ENCODE peak calls at places on chromosomes 11 and 22, in six cellular contexts. S is kidney, D is lower lobe of right lung, U is pancreas, W is SK-N-SH, L is thoracic aorta. E is an unnamed sample.

GRCh38 chr11:110349109-110349996 is 52.9 kb upstream of the RDX start:
- DNase-seq in L (no peak), W (no peak), D (no peak), U (no peak), S (no peak), E (no peak)

GRCh38 chr11:102950622-102951081 is 4.9 kb downstream of the MMP13 start:
- DNase-seq in U (no peak), W (no peak), L (no peak), D (no peak), S (no peak), E (no peak)

GRCh38 chr11:69232821-69233760 is 60.9 kb upstream of the MYEOV start:
- DNase-seq in W (no peak), L (no peak), D (no peak), S (peak; percentile 52), U (peak; percentile 46), E (no peak)

GRCh38 chr11:87063982-87064381 is 26.2 kb downstream of the TMEM135 start:
- DNase-seq in W (no peak), L (no peak), D (no peak), S (no peak), U (no peak), E (no peak)

GRCh38 chr11:75261474-75261847 is 20.9 kb downstream of the TPBGL start:
- DNase-seq in W (no peak), U (peak; percentile 48), L (no peak), S (no peak), D (no peak), E (no peak)

GRCh38 chr22:19853879-19854777 is 546 bp downstream of the GNB1L start:
- DNase-seq in W (no peak), D (peak; percentile 53), U (peak; percentile 60), L (no peak), S (peak; percentile 58), E (no peak)

GRCh38 chr11:128213461-128213860 is 373.9 kb downstream of the ETS1 start:
- DNase-seq in S (no peak), D (no peak), U (no peak), W (no peak), L (no peak), E (no peak)

GRCh38 chr22:25564979-25565677 is 653 bp downstream of the GRK3 start:
- DNase-seq in S (peak; percentile 81), W (peak; percentile 73), U (peak; percentile 76), D (peak; percentile 61), L (no peak), E (no peak)

GRCh38 chr11:373716-374551 is 4.6 kb downstream of the B4GALNT4 start:
- DNase-seq in W (no peak), U (no peak), S (peak; percentile 68), D (no peak), L (no peak), E (no peak)

GRCh38 chr22:48551716-48552268 is 1275.9 kb downstream of the BRD1 start:
- DNase-seq in S (no peak), U (no peak), L (no peak), D (no peak), W (no peak), E (no peak)

GRCh38 chr11:95338430-95338991 is 107.5 kb upstream of the SESN3 start:
- DNase-seq in S (peak; percentile 82), W (no peak), L (no peak), U (no peak), D (peak; percentile 66), E (no peak)

GRCh38 chr22:37716708-37717107 is 19.9 kb downstream of the TRIOBP start:
- DNase-seq in U (no peak), D (no peak), L (no peak), W (no peak), S (no peak), E (no peak)

GRCh38 chr11:26286472-26287066 is 45.4 kb upstream of the ANO3 start:
- DNase-seq in L (no peak), S (no peak), U (no peak), D (no peak), W (peak; percentile 47), E (no peak)
- TF ChIP-seq CTCF in L (no peak), S (no peak), U (no peak), D (peak; percentile 17), W (peak; percentile 56), E (peak; percentile 16)

GRCh38 chr11:117693344-117693743 is 103.7 kb downstream of the DSCAML1 start:
- DNase-seq in U (no peak), S (no peak), L (no peak), D (no peak), W (no peak), E (no peak)
- H3K4me3 ChIP-seq in U (no peak overlapping the region), S (no peak overlapping the region), L (no peak overlapping the region), D (no peak overlapping the region), W (no peak overlapping the region), E (no peak overlapping the region)

DNA sequence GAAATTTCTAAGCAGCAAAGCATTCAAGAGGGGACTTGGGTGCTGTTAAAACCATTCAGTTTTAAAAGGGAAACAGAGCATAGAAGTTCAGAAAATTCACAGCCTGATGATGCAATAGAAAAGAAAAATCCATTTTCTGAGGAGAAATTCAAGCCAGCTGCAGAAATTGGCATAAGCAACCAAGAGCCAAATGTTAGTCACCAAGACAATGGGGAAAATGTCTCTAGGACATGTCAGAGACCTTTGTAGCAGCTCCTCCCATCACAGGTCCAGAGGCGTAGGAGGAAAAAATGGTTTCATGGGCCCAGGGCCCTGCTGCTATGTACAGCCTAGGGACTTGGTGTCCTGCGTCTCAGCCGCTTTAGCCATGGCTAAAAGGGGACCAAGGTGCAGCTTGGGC is 5.5 kb upstream of the IRAG1 start:
- DNase-seq in D (no peak), L (no peak), S (no peak), W (no peak), U (no peak), E (no peak)
- H3K27ac ChIP-seq in D (no peak overlapping the region), L (peak overlapping the region; percentile 100), S (no peak overlapping the region), W (no peak overlapping the region), U (no peak overlapping the region), E (no peak overlapping the region)

DNA sequence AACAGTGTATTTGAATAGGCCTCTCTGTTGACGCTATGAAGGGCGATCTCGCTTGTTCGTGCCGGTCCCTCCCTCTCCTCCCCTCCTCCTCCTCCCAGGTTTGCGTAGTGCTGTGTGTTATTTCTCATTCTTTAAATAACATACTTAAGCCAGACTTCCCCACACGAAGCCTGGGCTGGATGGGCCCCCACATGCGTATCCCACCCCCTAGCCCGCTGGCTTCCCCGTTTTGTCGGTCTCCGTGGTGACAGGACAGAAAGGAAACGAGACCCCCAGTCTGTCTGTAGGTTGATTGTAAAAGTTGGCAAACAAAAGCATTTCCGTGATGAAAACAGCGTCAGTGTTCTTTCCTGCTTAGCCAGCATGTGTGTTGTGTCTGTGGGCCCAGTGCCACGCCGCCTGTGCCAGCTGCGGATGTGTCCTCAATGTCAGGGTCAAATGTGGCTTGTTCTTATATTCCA is 27.3 kb downstream of the FAM118A start:
- DNase-seq in D (peak; percentile 67), L (peak; percentile 66), W (no peak), U (no peak), S (no peak), E (peak; percentile 59)
- TF ChIP-seq CTCF in D (no peak), L (no peak), W (no peak), U (no peak), S (no peak), E (no peak)

DNA sequence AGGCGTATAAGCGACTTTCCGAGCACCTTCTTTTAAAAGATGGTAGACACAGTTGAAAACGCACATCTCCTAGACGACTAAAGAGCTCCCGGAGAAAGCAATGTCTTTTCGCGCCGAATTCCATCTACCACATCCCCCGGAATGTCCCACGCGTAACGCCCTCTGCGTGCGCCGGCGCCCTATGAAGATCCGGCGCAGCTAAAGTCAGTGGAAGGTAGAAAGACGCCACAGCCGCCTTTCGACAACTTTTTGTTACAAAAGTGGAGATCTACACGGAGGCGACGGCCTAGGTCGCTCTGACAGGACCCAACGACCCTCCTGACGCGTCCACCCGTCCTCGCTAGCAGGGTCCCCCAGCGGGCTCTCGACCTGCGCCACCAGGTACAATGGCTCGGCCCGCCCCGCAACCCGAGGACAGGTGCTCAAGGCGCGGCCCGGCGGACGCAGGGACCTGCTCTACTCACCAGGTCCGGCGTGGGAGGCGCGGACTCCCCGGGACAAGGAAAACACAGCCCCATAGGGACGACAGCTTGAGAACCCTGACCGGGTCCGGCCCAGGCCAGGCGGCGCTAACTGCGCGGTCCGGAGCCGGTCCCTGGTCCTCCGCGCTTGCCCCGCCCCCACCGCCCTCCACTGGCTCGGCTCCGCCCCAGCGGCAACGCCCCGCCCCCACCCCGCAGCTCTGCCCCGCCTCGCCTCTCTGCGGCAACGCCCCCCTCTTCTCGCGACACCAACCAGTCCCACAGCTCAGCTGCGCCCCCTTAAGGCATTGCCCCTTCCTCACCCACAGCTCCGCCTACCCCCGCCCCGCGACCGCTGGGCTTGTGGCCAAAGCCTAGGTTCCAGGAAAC is at the start of gene SVIP:
- DNase-seq in D (peak; percentile 96), W (peak; percentile 94), L (peak; percentile 81), S (peak; percentile 98), U (peak; percentile 99), E (peak; percentile 96)
- H3K4me3 ChIP-seq in D (peak within 1 kb of the TSS; percentile 93), W (peak within 1 kb of the TSS; percentile 96), L (peak within 1 kb of the TSS; percentile 100), S (peak within 1 kb of the TSS; percentile 87), U (peak within 1 kb of the TSS; percentile 61), E (peak within 1 kb of the TSS; percentile 94)

DNA sequence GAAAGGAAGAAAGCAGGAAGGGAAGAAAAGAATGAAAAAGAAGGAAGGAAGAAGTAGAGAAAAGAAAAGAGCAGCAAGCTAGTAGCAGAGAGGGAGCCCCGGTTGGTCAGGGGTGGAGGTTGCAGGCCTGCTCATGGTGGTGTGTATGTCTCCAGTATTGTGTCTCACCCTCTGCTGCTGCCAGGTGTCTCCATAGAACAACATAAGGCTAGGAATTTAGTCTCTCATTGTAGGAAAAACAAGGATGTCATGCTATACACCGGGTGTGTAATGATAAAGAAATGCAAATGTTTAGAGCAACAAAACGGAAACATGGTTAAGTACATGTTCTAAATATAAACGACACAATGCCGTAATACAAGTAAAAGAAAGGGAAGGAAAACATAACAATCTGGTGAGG is 342.5 kb downstream of the NTM start:
- DNase-seq in U (no peak), S (no peak), W (no peak), L (no peak), D (no peak), E (no peak)
- H3K27ac ChIP-seq in U (no peak overlapping the region), S (peak overlapping the region; percentile 49), W (no peak overlapping the region), L (no peak overlapping the region), D (no peak overlapping the region), E (no peak overlapping the region)